ENCODE peak calls at places on chromosomes 1 and 21, in seven cellular contexts. M is uterus, H is neuronal stem cell, E is HAP-1, W is K562, A is astrocyte, V is stomach. Y is an unnamed sample.

GRCh38 chr1:90948301-90948700 is 73.5 kb downstream of the ZNF644 start:
- DNase-seq in M (no peak), H (no peak), E (no peak), W (no peak), A (no peak), V (no peak), Y (no peak)

GRCh38 chr1:192958871-192959270 is 100.3 kb downstream of the UCHL5 start:
- DNase-seq in M (no peak), H (no peak), E (no peak), W (no peak), A (peak; percentile 49), V (no peak), Y (no peak)

GRCh38 chr1:110554871-110555801 is 36.2 kb upstream of the KCNA10 start:
- DNase-seq in M (no peak), H (peak; percentile 56), E (peak; percentile 3), W (peak; percentile 67), A (no peak), V (peak; percentile 53), Y (peak; percentile 73)

GRCh38 chr1:78831731-78832360 is 174.7 kb downstream of the ADGRL4 start:
- DNase-seq in M (no peak), H (no peak), E (no peak), W (no peak), A (peak; percentile 98), V (no peak), Y (no peak)

GRCh38 chr1:41341756-41342562 is 19.3 kb upstream of the FOXO6 start:
- DNase-seq in M (no peak), H (no peak), E (no peak), W (no peak), A (peak; percentile 37), V (peak; percentile 67), Y (no peak)

GRCh38 chr1:150410582-150411101 is 46.7 kb downstream of the RPRD2 start:
- DNase-seq in M (no peak), H (no peak), E (no peak), W (no peak), A (peak; percentile 36), V (no peak), Y (no peak)

GRCh38 chr21:37429356-37429755 is 62.8 kb downstream of the DYRK1A start:
- DNase-seq in M (no peak), H (no peak), E (no peak), W (no peak), A (no peak), V (no peak), Y (no peak)

GRCh38 chr1:52168373-52169080 is 26.6 kb downstream of the ZFYVE9 start:
- DNase-seq in M (no peak), H (no peak), E (no peak), W (no peak), A (no peak), V (no peak), Y (no peak)

GRCh38 chr21:29258626-29259335 is 39.9 kb upstream of the BACH1 start:
- DNase-seq in M (no peak), H (no peak), E (no peak), W (no peak), A (peak; percentile 86), V (no peak), Y (no peak)

GRCh38 chr1:60842294-60842693 is 240.1 kb upstream of the NFIA start:
- DNase-seq in M (no peak), H (no peak), E (no peak), W (no peak), A (no peak), V (no peak), Y (no peak)

GRCh38 chr21:22364163-22364562 is 1366.0 kb downstream of the NCAM2 start:
- DNase-seq in M (no peak), H (no peak), E (no peak), W (no peak), A (no peak), V (no peak), Y (no peak)

GRCh38 chr1:9717193-9718005 is 65.9 kb downstream of the PIK3CD start:
- DNase-seq in M (peak; percentile 54), H (no peak), E (no peak), W (peak; percentile 98), A (no peak), V (peak; percentile 62), Y (no peak)

GRCh38 chr1:77961392-77961791 is 17.5 kb downstream of the FUBP1 start:
- DNase-seq in M (no peak), H (no peak), E (no peak), W (no peak), A (no peak), V (no peak), Y (no peak)

GRCh38 chr1:214076341-214077035 is 88.7 kb downstream of the PROX1 start:
- DNase-seq in M (no peak), H (no peak), E (no peak), W (no peak), A (no peak), V (peak; percentile 78), Y (no peak)

GRCh38 chr1:208071425-208072031 is 160.6 kb upstream of the CD34 start:
- DNase-seq in M (no peak), H (no peak), E (no peak), W (no peak), A (peak; percentile 75), V (no peak), Y (no peak)

GRCh38 chr1:69479734-69480133 is 88.0 kb upstream of the LRRC7 start:
- DNase-seq in M (no peak), H (peak; percentile 23), E (no peak), W (peak; percentile 76), A (no peak), V (no peak), Y (no peak)

GRCh38 chr21:31660134-31660565 is 657 bp downstream of the SOD1 start:
- DNase-seq in M (peak; percentile 34), H (no peak), E (no peak), W (no peak), A (no peak), V (no peak), Y (peak; percentile 50)

GRCh38 chr1:157497987-157498781 is 54.1 kb downstream of the FCRL5 start:
- DNase-seq in M (no peak), H (no peak), E (no peak), W (no peak), A (no peak), V (no peak), Y (no peak)

GRCh38 chr1:157497284-157497683 is 55.0 kb downstream of the FCRL5 start:
- DNase-seq in M (no peak), H (no peak), E (no peak), W (no peak), A (no peak), V (no peak), Y (no peak)

GRCh38 chr1:157496121-157496526 is 56.2 kb downstream of the FCRL5 start:
- DNase-seq in M (no peak), H (peak; percentile 54), E (peak; percentile 35), W (peak; percentile 74), A (peak; percentile 5), V (no peak), Y (peak; percentile 75)

GRCh38 chr1:157495285-157495684 is 57.0 kb downstream of the FCRL5 start:
- DNase-seq in M (no peak), H (no peak), E (no peak), W (no peak), A (no peak), V (no peak), Y (no peak)

GRCh38 chr1:157499516-157499915 is 52.8 kb downstream of the FCRL5 start:
- DNase-seq in M (no peak), H (no peak), E (no peak), W (no peak), A (no peak), V (no peak), Y (no peak)
- H3K27me3 ChIP-seq in M (no peaks in the 10 kb centered on the region), H (no peaks in the 10 kb centered on the region), E (no peaks in the 10 kb centered on the region), W (peaks cover 9% of the 10 kb centered on the region), A (peaks cover 4% of the 10 kb centered on the region), V (no peaks in the 10 kb centered on the region), Y (no peaks in the 10 kb centered on the region)

GRCh38 chr1:96474985-96475743 is 246.4 kb upstream of the PTBP2 start:
- DNase-seq in M (no peak), H (no peak), E (peak; percentile 97), W (no peak), A (no peak), V (no peak), Y (no peak)

GRCh38 chr1:96472471-96472870 is 249.1 kb upstream of the PTBP2 start:
- DNase-seq in M (no peak), H (no peak), E (no peak), W (no peak), A (peak; percentile 94), V (no peak), Y (no peak)

GRCh38 chr1:96478228-96478627 is 243.4 kb upstream of the PTBP2 start:
- DNase-seq in M (no peak), H (no peak), E (no peak), W (no peak), A (no peak), V (no peak), Y (no peak)

GRCh38 chr1:96475882-96476281 is 245.7 kb upstream of the PTBP2 start:
- DNase-seq in M (no peak), H (no peak), E (peak; percentile 75), W (no peak), A (no peak), V (no peak), Y (no peak)

DNA sequence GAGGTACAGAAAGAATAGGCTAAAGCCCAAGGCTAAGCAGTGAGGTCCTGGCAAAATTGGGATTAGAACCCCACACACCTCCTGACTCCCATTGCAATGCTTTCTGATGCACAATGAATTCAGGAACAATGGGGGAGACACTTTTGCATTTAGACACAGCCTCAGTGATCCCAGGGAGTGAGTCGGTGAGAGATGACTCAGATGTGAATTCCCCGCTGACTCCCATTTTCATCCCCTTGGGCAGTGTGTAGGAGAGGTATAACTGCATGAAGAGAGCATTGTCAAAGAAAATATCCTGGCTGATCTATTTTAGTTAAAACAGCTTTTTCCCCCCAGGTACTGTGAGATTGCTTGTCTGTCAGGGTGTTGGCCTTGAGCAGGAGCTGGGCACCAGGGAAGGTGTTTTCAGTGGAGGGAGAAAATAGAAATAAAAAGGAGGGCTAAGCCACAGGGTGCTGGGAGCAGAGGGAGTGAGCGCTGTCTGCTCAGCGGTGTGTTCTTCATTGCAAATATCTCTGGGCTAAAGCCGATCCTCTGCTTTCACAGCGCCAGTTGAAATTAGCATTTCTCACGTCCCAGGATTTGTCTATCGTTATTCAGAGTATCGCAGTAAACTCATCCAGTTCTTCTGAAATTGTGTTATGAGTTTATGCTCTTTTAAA is 247.7 kb upstream of the PTBP2 start:
- DNase-seq in M (no peak), H (no peak), E (peak; percentile 74), W (no peak), A (peak; percentile 70), V (no peak), Y (no peak)
- H3K27me3 ChIP-seq in M (no peaks in the 10 kb centered on the region), H (no peaks in the 10 kb centered on the region), E (no peaks in the 10 kb centered on the region), W (no peaks in the 10 kb centered on the region), A (no peaks in the 10 kb centered on the region), V (no peaks in the 10 kb centered on the region), Y (no peaks in the 10 kb centered on the region)

GRCh38 chr1:154488942-154489341 is 13.1 kb upstream of the TDRD10 start:
- DNase-seq in M (no peak), H (no peak), E (no peak), W (no peak), A (no peak), V (peak; percentile 15), Y (no peak)
- H3K27me3 ChIP-seq in M (no peaks in the 10 kb centered on the region), H (no peaks in the 10 kb centered on the region), E (peaks cover 3% of the 10 kb centered on the region), W (peaks cover 3% of the 10 kb centered on the region), A (peaks cover 61% of the 10 kb centered on the region), V (no peaks in the 10 kb centered on the region), Y (peaks cover 99% of the 10 kb centered on the region)

DNA sequence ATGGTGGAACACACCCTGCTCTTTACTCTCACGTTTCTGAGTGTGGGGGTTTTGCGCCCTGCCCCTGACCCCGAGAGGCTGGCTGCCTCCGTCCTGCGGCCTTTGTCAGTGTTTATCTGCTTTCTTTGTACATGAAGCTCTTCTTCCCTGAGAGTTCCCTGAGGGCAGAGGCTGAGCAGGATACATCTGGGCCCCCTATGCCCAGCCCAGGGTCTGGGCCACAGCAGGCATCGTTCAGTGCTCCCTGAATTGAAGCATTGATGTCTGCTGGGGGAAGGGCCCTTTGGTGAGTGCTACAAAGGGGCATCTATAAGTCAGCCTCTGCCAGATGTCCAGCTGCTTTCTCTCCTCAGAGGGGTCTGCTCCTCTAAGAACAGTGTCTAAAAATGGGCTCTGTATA is 2.1 kb downstream of the HEYL start:
- DNase-seq in M (no peak), H (no peak), E (no peak), W (no peak), A (no peak), V (no peak), Y (no peak)
- H3K27me3 ChIP-seq in M (no peaks in the 10 kb centered on the region), H (peaks cover 19% of the 10 kb centered on the region), E (no peaks in the 10 kb centered on the region), W (peaks cover 46% of the 10 kb centered on the region), A (peaks cover 47% of the 10 kb centered on the region), V (peaks cover 26% of the 10 kb centered on the region), Y (no peaks in the 10 kb centered on the region)